ENCODE peak calls at places on chromosomes 13 and 19, in eight cellular contexts. B is choroid plexus epithelial cell; R is brain microvascular endothelial cell; K is lung; O is Panc1; H is T-helper 2 cell; T is CD8-positive, alpha-beta memory T cell; N is heart left ventricle. J is an unnamed sample.

GRCh38 chr19:2113436-2114211 is 16.9 kb downstream of the IZUMO4 start:
- DNase-seq in B (peak; percentile 21), O (no peak), N (no peak), H (no peak), K (no peak), T (no peak), R (peak; percentile 36), J (no peak)

GRCh38 chr19:19530423-19530804 is 1.7 kb downstream of the YJEFN3 start:
- DNase-seq in R (no peak), T (no peak), O (no peak), B (peak; percentile 48), H (no peak), K (no peak), N (no peak), J (no peak)

GRCh38 chr19:29139227-29139626 is 73.7 kb downstream of the UQCRFS1 start:
- DNase-seq in B (no peak), N (no peak), H (no peak), T (no peak), R (no peak), K (no peak), O (no peak), J (no peak)

GRCh38 chr13:75481176-75482069 is 546 bp downstream of the TBC1D4 start:
- DNase-seq in O (no peak), H (no peak), B (no peak), K (peak; percentile 31), R (no peak), T (no peak), N (peak; percentile 57), J (peak; percentile 21)

GRCh38 chr19:1455336-1456120 is 5.6 kb downstream of the APC2 start:
- DNase-seq in K (peak; percentile 50), T (peak; percentile 37), R (peak; percentile 33), N (no peak), H (peak; percentile 60), O (peak; percentile 43), B (peak; percentile 47), J (peak; percentile 47)

GRCh38 chr19:16370671-16371391 is 46.2 kb downstream of the KLF2 start:
- DNase-seq in B (no peak), T (no peak), N (peak; percentile 27), R (no peak), H (no peak), O (no peak), K (no peak), J (peak; percentile 43)

GRCh38 chr13:45718992-45719391 is 16.9 kb downstream of the CBY2 start:
- DNase-seq in H (no peak), K (no peak), T (no peak), B (peak; percentile 14), N (no peak), R (no peak), O (no peak), J (no peak)

GRCh38 chr19:56273563-56274117 is 1.1 kb downstream of the EDDM13 start:
- DNase-seq in B (peak; percentile 20), T (no peak), R (peak; percentile 45), K (no peak), N (no peak), H (no peak), O (no peak), J (no peak)

GRCh38 chr19:4007836-4008539 is 452 bp downstream of the PIAS4 start:
- DNase-seq in K (no peak), N (no peak), B (peak; percentile 30), T (no peak), R (no peak), O (no peak), H (no peak), J (no peak)

GRCh38 chr13:35157143-35157755 is 215.2 kb downstream of the NBEA start:
- DNase-seq in R (peak; percentile 52), O (no peak), H (no peak), N (no peak), K (peak; percentile 33), B (peak; percentile 78), T (no peak), J (no peak)

GRCh38 chr19:41617941-41618730 is 8.7 kb downstream of the CEACAM4 start:
- DNase-seq in R (no peak), N (no peak), T (no peak), O (no peak), B (no peak), K (no peak), H (no peak), J (no peak)

GRCh38 chr13:44930907-44931676 is 58.2 kb downstream of the NUFIP1 start:
- DNase-seq in T (no peak), K (no peak), N (no peak), B (peak; percentile 45), R (peak; percentile 44), O (no peak), H (no peak), J (no peak)

GRCh38 chr19:36009220-36009619 is 607 bp upstream of the SYNE4 start:
- DNase-seq in R (peak; percentile 40), B (peak; percentile 64), K (peak; percentile 63), N (peak; percentile 69), T (peak; percentile 23), H (peak; percentile 34), O (no peak), J (peak; percentile 41)

GRCh38 chr19:4722671-4723464 is 774 bp downstream of the DPP9 start:
- DNase-seq in H (no peak), T (no peak), R (peak; percentile 60), O (no peak), K (no peak), B (peak; percentile 73), N (peak; percentile 63), J (peak; percentile 27)

GRCh38 chr19:40524133-40524549 is 52.5 kb upstream of the SHKBP1 start:
- DNase-seq in R (no peak), T (no peak), H (no peak), O (no peak), B (no peak), N (no peak), K (no peak), J (no peak)

GRCh38 chr13:110911880-110912279 is 3.0 kb downstream of the ANKRD10 start:
- DNase-seq in O (no peak), H (no peak), N (no peak), T (no peak), B (no peak), R (no peak), K (no peak), J (no peak)

GRCh38 chr19:38209671-38210457 is 14.2 kb downstream of the DPF1 start:
- DNase-seq in B (peak; percentile 27), T (no peak), N (peak; percentile 86), O (no peak), H (no peak), K (peak; percentile 39), R (no peak), J (no peak)

GRCh38 chr19:3054972-3055740 is 7.1 kb downstream of the TLE5 start:
- DNase-seq in H (no peak), K (no peak), B (peak; percentile 72), T (no peak), O (no peak), R (no peak), N (no peak), J (no peak)

GRCh38 chr13:26727122-26727521 is 33.5 kb downstream of the GPR12 start:
- DNase-seq in T (no peak), O (no peak), R (no peak), H (no peak), N (no peak), B (no peak), K (no peak), J (no peak)

GRCh38 chr13:94308808-94309207 is 170.7 kb downstream of the DCT start:
- DNase-seq in R (no peak), K (no peak), O (no peak), T (no peak), B (no peak), N (no peak), H (no peak), J (no peak)

GRCh38 chr13:83634601-83635000 is 247.7 kb downstream of the SLITRK1 start:
- DNase-seq in K (no peak), T (no peak), H (no peak), N (no peak), R (no peak), O (no peak), B (no peak), J (no peak)

GRCh38 chr13:37929308-37929707 is 59.7 kb upstream of the TRPC4 start:
- DNase-seq in H (no peak), N (no peak), R (no peak), O (no peak), T (no peak), K (no peak), B (no peak), J (no peak)

GRCh38 chr13:95509521-95510315 is 42.8 kb upstream of the CLDN10 start:
- DNase-seq in T (no peak), H (no peak), O (no peak), B (peak; percentile 30), N (no peak), R (peak; percentile 74), K (no peak), J (no peak)

GRCh38 chr19:52896431-52897148 is 845 bp downstream of the ZNF320 start:
- DNase-seq in K (peak; percentile 35), O (no peak), T (no peak), H (no peak), B (peak; percentile 29), R (peak; percentile 10), N (peak; percentile 46), J (no peak)

GRCh38 chr19:808176-808741 is 11.0 kb downstream of the PTBP1 start:
- DNase-seq in K (no peak), N (no peak), B (no peak), T (no peak), R (no peak), O (no peak), H (no peak), J (no peak)

GRCh38 chr13:60583196-60583908 is 186.3 kb downstream of the TDRD3 start:
- DNase-seq in K (no peak), R (peak; percentile 41), B (peak; percentile 84), N (no peak), H (no peak), T (no peak), O (no peak), J (no peak)

GRCh38 chr19:50481351-50482149 is 4.9 kb upstream of the GARIN5A start:
- DNase-seq in B (no peak), T (no peak), K (no peak), N (peak; percentile 22), O (no peak), H (no peak), R (no peak), J (no peak)

GRCh38 chr13:75792526-75793187 is 156.5 kb downstream of the LMO7 start:
- DNase-seq in O (no peak), T (no peak), K (no peak), H (no peak), B (peak; percentile 88), R (no peak), N (no peak), J (no peak)